ENCODE peak calls at places on chromosome 6, in four cellular contexts. P is MM.1S, H is H9, Z is fibroblast of lung. V is an unnamed sample.

GRCh38 chr6:89488438-89488837 is 55.5 kb downstream of the ANKRD6 start:
- DNase-seq in P (no peak), H (no peak), Z (no peak), V (no peak)

GRCh38 chr6:10373642-10374359 is 41.1 kb downstream of the TFAP2A start:
- DNase-seq in P (no peak), H (no peak), Z (peak), V (no peak)

GRCh38 chr6:76026101-76026500 is 46.4 kb downstream of the IMPG1 start:
- DNase-seq in P (no peak), H (no peak), Z (peak), V (peak)

GRCh38 chr6:91864911-91865310 is 1278.0 kb upstream of the MAP3K7 start:
- DNase-seq in P (no peak), H (no peak), Z (no peak), V (no peak)

GRCh38 chr6:23027281-23027680 is 457.9 kb downstream of the HDGFL1 start:
- DNase-seq in P (no peak), H (no peak), Z (peak), V (no peak)

GRCh38 chr6:115830895-115831294 is 229.8 kb downstream of the FRK start:
- DNase-seq in P (no peak), H (no peak), Z (peak), V (no peak)

GRCh38 chr6:13466304-13467215 is 20.8 kb downstream of the GFOD1 start:
- DNase-seq in P (no peak), H (no peak), Z (no peak), V (no peak)

GRCh38 chr6:42942444-42942843 is 13.2 kb downstream of the CNPY3 start:
- DNase-seq in P (no peak), H (no peak), Z (no peak), V (no peak)

GRCh38 chr6:89895273-89895874 is 1.1 kb downstream of the GJA10 start:
- DNase-seq in P (no peak), H (peak), Z (peak), V (peak)

GRCh38 chr6:13261464-13261994 is 66.8 kb downstream of the TBC1D7 start:
- DNase-seq in P (peak), H (no peak), Z (no peak), V (no peak)

GRCh38 chr6:148343383-148343782 is 745 bp downstream of the SASH1 start:
- DNase-seq in P (no peak), H (no peak), Z (peak), V (no peak)

GRCh38 chr6:36360241-36361054 is 23.8 kb upstream of the BNIP5 start:
- DNase-seq in P (peak), H (peak), Z (peak), V (peak)

GRCh38 chr6:36357872-36358234 is 21.2 kb upstream of the BNIP5 start:
- DNase-seq in P (no peak), H (no peak), Z (no peak), V (no peak)

GRCh38 chr6:36355819-36356218 is 19.1 kb upstream of the BNIP5 start:
- DNase-seq in P (no peak), H (no peak), Z (peak), V (no peak)

GRCh38 chr6:36361071-36361470 is 24.4 kb upstream of the BNIP5 start:
- DNase-seq in P (no peak), H (no peak), Z (no peak), V (no peak)

DNA sequence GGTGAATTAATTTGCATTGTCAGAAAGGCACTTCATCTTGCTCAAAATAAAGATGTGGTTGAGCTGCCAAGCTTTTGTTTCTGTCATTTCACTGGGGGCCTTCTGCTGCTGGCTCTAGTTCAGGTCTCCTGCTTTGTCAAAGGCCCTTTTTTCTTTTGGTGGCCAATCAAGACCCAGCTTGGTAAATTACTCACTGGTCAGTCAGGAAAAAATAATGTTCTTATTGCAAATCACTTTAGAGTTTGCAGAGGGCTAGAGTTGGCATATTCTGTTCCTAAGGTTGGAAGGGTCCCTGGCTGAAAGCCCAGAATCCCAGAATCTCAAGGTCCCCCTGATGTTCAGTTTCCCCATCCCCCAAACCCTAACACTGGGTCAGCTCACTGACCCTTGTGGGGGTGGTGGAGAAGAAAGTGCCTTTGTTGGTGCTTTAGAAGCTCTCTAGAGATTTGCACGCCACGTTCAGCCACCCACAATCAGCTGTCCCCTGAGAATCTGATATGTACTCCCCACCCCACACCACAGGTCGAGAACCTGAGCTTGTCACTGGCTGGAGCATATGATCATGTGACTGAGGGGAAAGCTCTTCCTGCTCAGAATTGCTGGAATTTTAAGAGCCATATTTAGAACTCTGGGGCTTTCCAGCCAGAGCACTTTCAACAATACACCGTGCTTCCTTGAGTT is 21.7 kb upstream of the BNIP5 start:
- DNase-seq in P (no peak), H (no peak), Z (peak), V (no peak)
- H2AFZ ChIP-seq in P (no peak), H (no peak), Z (no peak), V (no peak)

GRCh38 chr6:163423696-163424095 is 9.2 kb downstream of the QKI start:
- DNase-seq in P (no peak), H (no peak), Z (peak), V (no peak)

GRCh38 chr6:163418273-163419029 is 3.9 kb downstream of the QKI start:
- DNase-seq in P (no peak), H (no peak), Z (no peak), V (no peak)

GRCh38 chr6:163419413-163420314 is 5.1 kb downstream of the QKI start:
- DNase-seq in P (no peak), H (no peak), Z (peak), V (no peak)

GRCh38 chr6:163420315-163420667 is 5.8 kb downstream of the QKI start:
- DNase-seq in P (no peak), H (no peak), Z (peak), V (no peak)

GRCh38 chr6:163422574-163422973 is 8.1 kb downstream of the QKI start:
- DNase-seq in P (no peak), H (no peak), Z (no peak), V (peak)
- H3K4me2 ChIP-seq in P (no peak), H (no peak), Z (no peak), V (peak)

GRCh38 chr6:34223381-34223963 is 13.2 kb upstream of the HMGA1 start:
- DNase-seq in P (no peak), H (no peak), Z (no peak), V (no peak)

GRCh38 chr6:34226066-34226465 is 10.6 kb upstream of the HMGA1 start:
- DNase-seq in P (no peak), H (no peak), Z (no peak), V (no peak)

GRCh38 chr6:34223964-34224940 is 12.4 kb upstream of the HMGA1 start:
- DNase-seq in P (peak), H (peak), Z (peak), V (peak)

GRCh38 chr6:34226731-34227586 is 9.7 kb upstream of the HMGA1 start:
- DNase-seq in P (no peak), H (peak), Z (no peak), V (peak)

DNA sequence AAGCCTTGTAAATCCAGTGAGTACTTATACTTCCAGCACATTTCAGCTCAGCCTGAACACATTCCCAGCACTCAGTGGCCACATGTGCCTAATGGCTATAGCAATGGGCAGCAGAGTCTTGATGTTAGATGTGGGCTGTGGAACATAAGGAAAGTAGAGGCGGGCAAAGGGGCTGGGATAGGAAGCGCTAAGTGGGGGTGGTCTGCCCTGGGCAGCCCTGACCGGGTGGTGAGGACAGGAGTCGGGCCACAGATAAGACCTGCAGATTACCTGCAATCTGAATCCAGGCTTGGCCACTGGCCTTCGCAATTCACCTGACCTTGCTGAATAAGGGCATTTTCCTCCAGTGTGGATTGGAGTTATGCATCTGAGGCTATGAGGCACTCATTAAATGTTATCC is 11.1 kb upstream of the HMGA1 start:
- DNase-seq in P (no peak), H (no peak), Z (no peak), V (no peak)
- H2AFZ ChIP-seq in P (no peak), H (no peak), Z (no peak), V (no peak)

DNA sequence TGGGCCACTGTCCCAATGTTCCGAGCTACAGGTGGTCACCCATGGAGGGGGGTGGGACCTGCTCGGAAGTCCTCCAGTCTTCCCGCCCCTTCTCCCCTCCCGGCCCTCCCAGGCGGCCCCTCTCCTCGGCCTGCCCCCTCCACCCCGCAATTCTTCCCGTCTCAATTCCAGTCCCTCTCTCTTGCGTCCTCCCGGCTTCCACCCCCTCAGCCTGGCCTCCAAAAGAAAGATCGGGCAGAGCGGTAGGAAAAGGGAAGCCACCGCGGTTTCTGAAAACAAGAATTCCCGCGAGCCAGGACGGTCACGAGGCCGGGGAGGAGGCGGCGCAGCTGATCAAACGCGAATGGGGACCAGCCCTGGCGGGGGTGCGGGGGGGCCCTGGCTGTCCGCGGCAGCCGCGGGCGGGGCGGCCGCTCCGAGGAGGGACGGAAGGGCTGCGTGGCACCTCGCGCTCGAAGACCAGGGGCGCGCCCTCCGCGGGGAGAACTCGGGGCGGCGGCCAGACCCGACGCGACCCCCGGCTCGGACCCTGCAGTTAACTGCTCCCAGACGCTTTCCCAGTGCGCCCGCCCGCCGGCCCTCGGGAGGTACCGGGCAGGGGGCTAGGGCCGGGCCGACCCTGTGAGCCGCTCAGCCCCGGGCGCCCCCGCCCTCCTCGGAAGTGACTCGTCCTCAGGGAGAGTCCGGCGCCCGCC is 1.0 kb downstream of the PXDC1 start:
- DNase-seq in P (no peak), H (peak), Z (peak), V (peak)
- H3K4me2 ChIP-seq in P (peak), H (peak), Z (peak), V (peak)

DNA sequence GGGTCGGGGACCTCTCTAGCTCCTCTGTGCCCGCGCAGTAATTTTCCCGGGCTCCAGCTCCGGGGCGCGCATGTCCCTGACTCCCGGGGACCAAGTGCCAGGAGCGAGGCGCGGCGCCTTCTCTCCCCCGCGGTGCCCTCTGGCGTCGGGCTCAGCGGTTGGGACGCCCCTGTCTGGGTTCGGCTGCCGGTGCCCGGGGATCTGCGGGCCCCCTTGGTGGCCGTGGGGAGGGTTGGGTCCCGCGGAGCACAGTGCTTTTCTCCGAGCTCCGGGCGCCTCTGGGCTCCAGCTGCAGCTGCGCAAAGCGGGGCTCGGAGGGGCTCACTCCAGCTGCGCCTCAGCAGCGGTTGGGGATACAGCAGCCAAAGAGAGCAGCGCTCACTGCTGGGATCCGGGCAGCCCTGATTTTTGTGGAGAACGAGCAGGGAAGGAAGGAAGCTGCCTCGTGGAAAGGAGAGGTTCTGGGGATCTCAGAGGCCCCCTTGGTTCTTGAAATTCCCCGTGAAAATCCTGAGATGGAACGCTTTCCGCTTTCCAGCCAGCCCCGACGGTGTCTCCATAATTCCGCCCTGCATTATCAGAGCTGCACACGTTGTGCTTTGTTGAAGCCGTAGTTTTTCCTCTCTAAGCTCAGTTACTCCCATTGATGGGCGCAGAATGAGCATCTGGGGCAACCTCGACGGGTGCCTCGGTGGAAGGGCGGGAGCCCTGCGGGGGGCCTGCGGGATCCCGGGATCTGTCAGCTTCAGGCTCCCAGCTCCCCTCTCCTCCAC is 863 bp downstream of the PPP1R14C start:
- DNase-seq in P (no peak), H (no peak), Z (no peak), V (peak)
- H2AFZ ChIP-seq in P (no peak), H (no peak), Z (no peak), V (peak)

GRCh38 chr6:31144970-31145340 is 6.1 kb upstream of the PSORS1C2 start:
- DNase-seq in P (no peak), H (no peak), Z (no peak), V (no peak)

GRCh38 chr6:31152776-31153175 is 4.8 kb downstream of the CCHCR1 start:
- DNase-seq in P (no peak), H (no peak), Z (no peak), V (no peak)

GRCh38 chr6:31154436-31154835 is 3.2 kb downstream of the CCHCR1 start:
- DNase-seq in P (no peak), H (no peak), Z (no peak), V (no peak)

GRCh38 chr6:31145386-31145785 is 6.5 kb upstream of the PSORS1C2 start:
- DNase-seq in P (no peak), H (no peak), Z (no peak), V (no peak)

GRCh38 chr6:31149827-31150447 is 7.7 kb downstream of the CCHCR1 start:
- DNase-seq in P (no peak), H (no peak), Z (no peak), V (no peak)
- H3K4me2 ChIP-seq in P (no peak), H (no peak), Z (no peak), V (no peak)

DNA sequence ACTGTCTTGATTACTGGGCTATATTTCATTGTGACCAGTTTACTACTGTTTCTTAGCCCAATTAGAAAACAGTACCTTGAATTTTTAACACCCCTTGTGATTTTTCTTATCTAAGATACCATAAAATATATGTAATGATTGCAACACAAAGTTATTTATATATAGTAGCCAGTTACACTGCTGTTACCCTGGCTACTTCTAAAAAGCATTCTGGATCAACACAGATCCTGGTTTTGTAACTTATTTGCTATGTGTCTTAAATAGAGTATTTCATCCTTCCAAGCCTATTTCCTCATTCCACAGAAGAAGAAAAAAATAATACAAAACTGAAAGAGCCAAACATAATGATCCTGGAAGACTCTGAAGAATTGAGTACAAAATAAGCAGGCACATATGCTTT is 18.9 kb upstream of the GSTA4 start:
- DNase-seq in P (no peak), H (no peak), Z (no peak), V (no peak)
- H2AFZ ChIP-seq in P (no peak), H (no peak), Z (no peak), V (no peak)

GRCh38 chr6:157096522-157096921 is 226.8 kb downstream of the TMEM242 start:
- DNase-seq in P (no peak), H (no peak), Z (no peak), V (no peak)

GRCh38 chr6:157097255-157097936 is 225.9 kb downstream of the TMEM242 start:
- DNase-seq in P (no peak), H (no peak), Z (no peak), V (peak)

GRCh38 chr6:157099912-157100593 is 223.3 kb downstream of the TMEM242 start:
- DNase-seq in P (no peak), H (no peak), Z (peak), V (no peak)

GRCh38 chr6:157101166-157101565 is 222.2 kb downstream of the TMEM242 start:
- DNase-seq in P (no peak), H (no peak), Z (no peak), V (no peak)

DNA sequence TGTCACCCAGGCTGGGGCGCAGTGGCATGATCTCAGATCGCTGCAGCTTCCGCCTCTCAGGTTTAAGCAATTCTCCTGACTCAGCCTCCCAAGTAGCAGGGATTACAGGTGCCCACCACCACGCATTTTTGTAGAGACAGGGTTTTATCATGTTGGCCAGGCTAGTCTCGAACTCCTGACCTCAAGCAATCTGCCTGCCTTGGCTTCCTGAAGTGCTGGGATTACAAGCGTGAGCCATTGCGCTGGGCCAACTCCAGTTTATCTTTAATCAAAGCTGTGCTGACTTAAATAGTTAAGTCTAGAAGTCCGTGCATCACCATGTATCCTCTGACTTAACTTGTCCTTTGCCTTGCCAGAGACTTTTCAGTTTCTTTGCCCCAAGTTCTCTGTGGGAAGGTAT is 224.3 kb downstream of the TMEM242 start:
- DNase-seq in P (no peak), H (no peak), Z (no peak), V (no peak)
- H3K4me2 ChIP-seq in P (no peak), H (no peak), Z (no peak), V (no peak)

GRCh38 chr6:15887491-15888461 is 224.9 kb upstream of the DTNBP1 start:
- DNase-seq in P (no peak), H (no peak), Z (no peak), V (no peak)
- H2AFZ ChIP-seq in P (no peak), H (no peak), Z (no peak), V (no peak)